ENCODE peak calls at places on chromosomes 1 and 21, in ten cellular contexts. One of them, this sample, is unnamed.

GRCh38 chr1:12415239-12415543 is 185.4 kb downstream of the VPS13D start:
- DNase-seq in GM19239: no peak
- DNase-seq in memory B cell: no peak
- DNase-seq in NB4: no peak
- DNase-seq in Right ventricle myocardium inferior: no peak
- DNase-seq in CD8-positive, alpha-beta memory T cell: no peak
- DNase-seq in HuH-7.5: no peak
- DNase-seq in heart right ventricle: no peak
- DNase-seq in renal cortical epithelial cell: peak; percentile 91
- DNase-seq in foreskin melanocyte: no peak
- DNase-seq in this sample: peak; percentile 88

GRCh38 chr1:8822383-8823294 is 5.2 kb upstream of the RERE start:
- DNase-seq in GM19239: no peak
- DNase-seq in memory B cell: no peak
- DNase-seq in NB4: peak; percentile 68
- DNase-seq in Right ventricle myocardium inferior: no peak
- DNase-seq in CD8-positive, alpha-beta memory T cell: no peak
- DNase-seq in HuH-7.5: no peak
- DNase-seq in heart right ventricle: no peak
- DNase-seq in renal cortical epithelial cell: peak; percentile 92
- DNase-seq in foreskin melanocyte: peak; percentile 91
- DNase-seq in this sample: peak; percentile 94

GRCh38 chr1:2108213-2108876 is 58.1 kb downstream of the PRKCZ start:
- DNase-seq in GM19239: no peak
- DNase-seq in memory B cell: no peak
- DNase-seq in NB4: peak; percentile 69
- DNase-seq in Right ventricle myocardium inferior: peak; percentile 60
- DNase-seq in CD8-positive, alpha-beta memory T cell: no peak
- DNase-seq in HuH-7.5: peak; percentile 76
- DNase-seq in heart right ventricle: peak; percentile 15
- DNase-seq in renal cortical epithelial cell: no peak
- DNase-seq in foreskin melanocyte: peak; percentile 11
- DNase-seq in this sample: no peak

GRCh38 chr21:31372176-31372765 is 28.2 kb upstream of the TIAM1 start:
- DNase-seq in GM19239: no peak
- DNase-seq in memory B cell: no peak
- DNase-seq in NB4: no peak
- DNase-seq in Right ventricle myocardium inferior: no peak
- DNase-seq in CD8-positive, alpha-beta memory T cell: no peak
- DNase-seq in HuH-7.5: no peak
- DNase-seq in heart right ventricle: no peak
- DNase-seq in renal cortical epithelial cell: peak; percentile 75
- DNase-seq in foreskin melanocyte: no peak
- DNase-seq in this sample: no peak

GRCh38 chr1:109792056-109792831 is 28.5 kb upstream of the EPS8L3 start:
- DNase-seq in GM19239: no peak
- DNase-seq in memory B cell: no peak
- DNase-seq in NB4: peak; percentile 68
- DNase-seq in Right ventricle myocardium inferior: peak; percentile 84
- DNase-seq in CD8-positive, alpha-beta memory T cell: no peak
- DNase-seq in HuH-7.5: peak; percentile 65
- DNase-seq in heart right ventricle: peak; percentile 73
- DNase-seq in renal cortical epithelial cell: peak; percentile 94
- DNase-seq in foreskin melanocyte: peak; percentile 41
- DNase-seq in this sample: peak; percentile 91

GRCh38 chr1:1021860-1022259 is 1.9 kb downstream of the AGRN start:
- DNase-seq in GM19239: no peak
- DNase-seq in memory B cell: no peak
- DNase-seq in NB4: no peak
- DNase-seq in Right ventricle myocardium inferior: peak; percentile 54
- DNase-seq in CD8-positive, alpha-beta memory T cell: no peak
- DNase-seq in HuH-7.5: no peak
- DNase-seq in heart right ventricle: no peak
- DNase-seq in renal cortical epithelial cell: peak; percentile 51
- DNase-seq in foreskin melanocyte: no peak
- DNase-seq in this sample: no peak

GRCh38 chr1:155913969-155914757 is 3.0 kb upstream of the RIT1 start:
- DNase-seq in GM19239: no peak
- DNase-seq in memory B cell: no peak
- DNase-seq in NB4: no peak
- DNase-seq in Right ventricle myocardium inferior: no peak
- DNase-seq in CD8-positive, alpha-beta memory T cell: no peak
- DNase-seq in HuH-7.5: no peak
- DNase-seq in heart right ventricle: no peak
- DNase-seq in renal cortical epithelial cell: peak; percentile 29
- DNase-seq in foreskin melanocyte: no peak
- DNase-seq in this sample: no peak

GRCh38 chr1:40625476-40626382 is 39.8 kb downstream of the RIMS3 start:
- DNase-seq in GM19239: no peak
- DNase-seq in memory B cell: no peak
- DNase-seq in NB4: peak; percentile 35
- DNase-seq in Right ventricle myocardium inferior: no peak
- DNase-seq in CD8-positive, alpha-beta memory T cell: no peak
- DNase-seq in HuH-7.5: no peak
- DNase-seq in heart right ventricle: no peak
- DNase-seq in renal cortical epithelial cell: no peak
- DNase-seq in foreskin melanocyte: no peak
- DNase-seq in this sample: no peak

This sample was measured in Caki2.